ENCODE peak calls at places on chromosomes 6 and 20, in seven cellular contexts. One of them, this sample, is unnamed. For H3K27me3, the result is how much of the 10 kb centered on the place peaks cover.

GRCh38 chr6:57198926-57199636 is 23.0 kb downstream of the RAB23 start:
- DNase-seq in mesenchymal stem cell: peak
- DNase-seq in GM23248: no peak
- DNase-seq in colonic mucosa: peak
- DNase-seq in K562: no peak
- DNase-seq in PC-3: no peak
- DNase-seq in H1: no peak
- DNase-seq in this sample: peak

GRCh38 chr6:90406957-90407356 is 110.3 kb upstream of the BACH2 start:
- DNase-seq in PC-3: peak
- DNase-seq in GM23248: no peak
- DNase-seq in H1: no peak
- DNase-seq in K562: no peak
- DNase-seq in colonic mucosa: no peak
- DNase-seq in mesenchymal stem cell: no peak
- DNase-seq in this sample: no peak

GRCh38 chr6:157538163-157538562 is 157.2 kb downstream of the ZDHHC14 start:
- DNase-seq in H1: no peak
- DNase-seq in GM23248: no peak
- DNase-seq in PC-3: no peak
- DNase-seq in colonic mucosa: no peak
- DNase-seq in mesenchymal stem cell: no peak
- DNase-seq in K562: no peak
- DNase-seq in this sample: no peak

GRCh38 chr6:151240861-151241642 is 1.3 kb downstream of the AKAP12 start:
- DNase-seq in mesenchymal stem cell: peak
- DNase-seq in K562: no peak
- DNase-seq in colonic mucosa: peak
- DNase-seq in H1: no peak
- DNase-seq in PC-3: peak
- DNase-seq in GM23248: peak
- DNase-seq in this sample: peak

GRCh38 chr6:20367716-20368485 is 33.8 kb upstream of the E2F3 start:
- DNase-seq in K562: no peak
- DNase-seq in colonic mucosa: no peak
- DNase-seq in PC-3: no peak
- DNase-seq in mesenchymal stem cell: peak
- DNase-seq in H1: no peak
- DNase-seq in GM23248: peak
- DNase-seq in this sample: peak

GRCh38 chr6:12286381-12287132 is 3.6 kb upstream of the EDN1 start:
- DNase-seq in GM23248: peak
- DNase-seq in mesenchymal stem cell: peak
- DNase-seq in PC-3: peak
- DNase-seq in colonic mucosa: no peak
- DNase-seq in K562: no peak
- DNase-seq in H1: no peak
- DNase-seq in this sample: no peak

GRCh38 chr20:46207031-46207549 is 89.0 kb downstream of the CD40 start:
- DNase-seq in H1: no peak
- DNase-seq in K562: no peak
- DNase-seq in GM23248: peak
- DNase-seq in PC-3: no peak
- DNase-seq in mesenchymal stem cell: no peak
- DNase-seq in colonic mucosa: no peak
- DNase-seq in this sample: no peak

GRCh38 chr20:44069203-44069931 is 117.6 kb downstream of the JPH2 start:
- DNase-seq in GM23248: no peak
- DNase-seq in mesenchymal stem cell: no peak
- DNase-seq in H1: no peak
- DNase-seq in PC-3: no peak
- DNase-seq in K562: no peak
- DNase-seq in colonic mucosa: no peak
- DNase-seq in this sample: no peak

GRCh38 chr6:89002523-89002922 is 39.1 kb upstream of the RNGTT start:
- DNase-seq in mesenchymal stem cell: no peak
- DNase-seq in K562: no peak
- DNase-seq in GM23248: no peak
- DNase-seq in PC-3: no peak
- DNase-seq in H1: no peak
- DNase-seq in colonic mucosa: no peak
- DNase-seq in this sample: no peak

DNA sequence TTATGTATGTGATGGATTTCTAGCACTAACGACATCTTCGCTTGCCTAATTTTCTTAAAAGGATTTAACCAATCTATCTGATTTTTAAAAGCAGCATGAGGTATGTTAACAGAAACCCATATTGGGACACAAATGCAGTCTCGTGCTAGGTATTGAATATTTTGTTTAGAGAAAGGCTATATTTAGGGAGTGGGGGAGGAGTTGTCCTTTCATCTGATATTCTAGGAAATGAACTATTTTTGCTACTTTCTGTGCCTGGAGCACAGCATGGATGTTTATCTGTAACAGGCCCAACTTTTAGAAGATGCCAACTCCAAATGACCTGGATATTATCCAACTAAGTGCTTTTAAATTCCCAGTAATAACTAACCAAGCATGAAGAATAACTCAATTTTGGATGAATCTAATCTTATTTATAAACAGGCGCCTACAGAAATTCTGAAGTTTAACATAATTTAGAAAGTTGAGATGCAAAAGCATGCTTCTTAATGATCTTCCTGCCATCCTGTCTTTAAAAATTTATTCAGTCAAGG is 317.1 kb upstream of the CHD6 start:
- DNase-seq in GM23248: no peak
- DNase-seq in mesenchymal stem cell: no peak
- DNase-seq in K562: no peak
- DNase-seq in PC-3: no peak
- DNase-seq in colonic mucosa: no peak
- DNase-seq in H1: no peak
- DNase-seq in this sample: no peak
- H3K27me3 ChIP-seq in GM23248: under half
- H3K27me3 ChIP-seq in mesenchymal stem cell: under half
- H3K27me3 ChIP-seq in K562: under half
- H3K27me3 ChIP-seq in PC-3: under half
- H3K27me3 ChIP-seq in colonic mucosa: under half
- H3K27me3 ChIP-seq in H1: under half
- H3K27me3 ChIP-seq in this sample: under half

DNA sequence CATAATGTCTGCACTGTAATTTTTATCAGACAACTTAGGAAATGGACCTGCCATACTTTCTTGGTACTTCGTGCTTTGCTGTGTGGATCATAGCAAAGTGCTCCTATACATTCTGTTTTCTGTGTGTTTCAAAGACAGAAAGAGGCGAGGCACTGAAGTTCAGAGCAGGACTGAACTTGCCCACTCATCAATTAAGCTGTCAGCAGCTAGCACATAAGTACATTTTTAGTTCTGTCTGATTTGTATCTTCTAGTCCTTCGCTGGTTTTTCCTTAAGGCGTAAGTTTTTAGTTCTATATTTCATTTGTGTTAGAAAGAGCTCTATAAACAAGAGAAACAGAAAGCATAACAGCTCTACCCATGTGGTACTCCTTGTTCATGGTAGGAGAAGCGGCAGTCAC is 42.1 kb downstream of the MAP3K4 start:
- DNase-seq in colonic mucosa: no peak
- DNase-seq in mesenchymal stem cell: peak
- DNase-seq in K562: no peak
- DNase-seq in GM23248: peak
- DNase-seq in PC-3: no peak
- DNase-seq in H1: no peak
- DNase-seq in this sample: no peak
- H3K9ac ChIP-seq in colonic mucosa: no peak
- H3K9ac ChIP-seq in mesenchymal stem cell: peak
- H3K9ac ChIP-seq in K562: no peak
- H3K9ac ChIP-seq in GM23248: peak
- H3K9ac ChIP-seq in PC-3: no peak
- H3K9ac ChIP-seq in H1: no peak
- H3K9ac ChIP-seq in this sample: no peak

GRCh38 chr20:63320616-63321147 is 27.7 kb downstream of the COL20A1 start:
- DNase-seq in colonic mucosa: no peak
- DNase-seq in PC-3: no peak
- DNase-seq in GM23248: no peak
- DNase-seq in H1: no peak
- DNase-seq in mesenchymal stem cell: no peak
- DNase-seq in K562: no peak
- DNase-seq in this sample: no peak
- H3K27me3 ChIP-seq in colonic mucosa: under half
- H3K27me3 ChIP-seq in PC-3: under half
- H3K27me3 ChIP-seq in GM23248: under half
- H3K27me3 ChIP-seq in H1: under half
- H3K27me3 ChIP-seq in mesenchymal stem cell: half or more
- H3K27me3 ChIP-seq in K562: half or more
- H3K27me3 ChIP-seq in this sample: under half

DNA sequence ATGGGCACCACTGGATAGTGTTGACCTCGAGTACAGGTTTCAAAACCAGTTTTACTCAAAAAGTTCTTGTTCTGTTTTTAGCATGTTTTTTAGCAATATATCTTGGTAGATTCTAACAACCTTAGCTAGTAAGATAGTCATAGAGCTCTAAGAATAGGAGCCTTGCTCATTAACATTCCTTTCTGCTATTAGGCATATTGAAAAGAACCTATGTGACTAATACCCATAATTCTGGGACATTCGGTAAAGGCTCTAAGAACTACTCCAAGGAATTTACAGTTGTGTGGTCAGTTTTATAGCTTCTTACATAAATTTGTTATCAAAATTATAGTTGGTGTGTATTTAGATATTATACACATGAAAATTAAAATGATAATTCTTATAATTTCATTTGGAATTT is 11.6 kb downstream of the SLC9A8 start:
- DNase-seq in PC-3: peak
- DNase-seq in H1: no peak
- DNase-seq in colonic mucosa: no peak
- DNase-seq in K562: no peak
- DNase-seq in GM23248: peak
- DNase-seq in mesenchymal stem cell: no peak
- DNase-seq in this sample: no peak
- H3K9ac ChIP-seq in PC-3: no peak
- H3K9ac ChIP-seq in H1: no peak
- H3K9ac ChIP-seq in colonic mucosa: peak
- H3K9ac ChIP-seq in K562: no peak
- H3K9ac ChIP-seq in GM23248: no peak
- H3K9ac ChIP-seq in mesenchymal stem cell: no peak
- H3K9ac ChIP-seq in this sample: no peak

GRCh38 chr6:153931431-153931830 is 107.6 kb upstream of the OPRM1 start:
- DNase-seq in H1: no peak
- DNase-seq in PC-3: no peak
- DNase-seq in colonic mucosa: no peak
- DNase-seq in mesenchymal stem cell: no peak
- DNase-seq in GM23248: no peak
- DNase-seq in K562: no peak
- DNase-seq in this sample: no peak

DNA sequence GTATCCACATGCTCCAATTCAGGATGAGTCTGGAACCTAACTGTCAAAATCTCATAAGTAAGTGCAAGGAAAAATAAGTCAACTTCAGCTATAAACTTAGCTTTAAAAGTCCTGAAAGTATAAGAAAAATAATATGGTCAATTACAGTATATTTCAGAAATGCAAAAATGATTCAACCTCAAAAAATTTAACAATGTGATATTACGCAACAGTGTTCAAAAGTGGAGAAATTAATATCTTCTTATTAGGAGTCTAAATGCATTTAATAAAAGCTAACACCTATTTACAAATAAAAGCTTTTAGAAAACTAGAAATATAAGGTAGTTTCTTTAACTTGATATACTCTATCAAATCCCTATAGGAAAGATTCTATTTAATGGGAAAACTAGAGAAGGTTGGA is 111.2 kb upstream of the OPRM1 start:
- DNase-seq in H1: no peak
- DNase-seq in mesenchymal stem cell: no peak
- DNase-seq in PC-3: no peak
- DNase-seq in K562: no peak
- DNase-seq in colonic mucosa: no peak
- DNase-seq in GM23248: peak
- DNase-seq in this sample: no peak
- H3K27me3 ChIP-seq in H1: under half
- H3K27me3 ChIP-seq in mesenchymal stem cell: under half
- H3K27me3 ChIP-seq in PC-3: under half
- H3K27me3 ChIP-seq in K562: under half
- H3K27me3 ChIP-seq in colonic mucosa: under half
- H3K27me3 ChIP-seq in GM23248: under half
- H3K27me3 ChIP-seq in this sample: under half

GRCh38 chr6:47308223-47308567 is 1.5 kb downstream of the TNFRSF21 start:
- DNase-seq in PC-3: no peak
- DNase-seq in colonic mucosa: no peak
- DNase-seq in H1: no peak
- DNase-seq in K562: no peak
- DNase-seq in GM23248: peak
- DNase-seq in mesenchymal stem cell: no peak
- DNase-seq in this sample: peak
- H3K9ac ChIP-seq in PC-3: peak
- H3K9ac ChIP-seq in colonic mucosa: peak
- H3K9ac ChIP-seq in H1: peak
- H3K9ac ChIP-seq in K562: no peak
- H3K9ac ChIP-seq in GM23248: no peak
- H3K9ac ChIP-seq in mesenchymal stem cell: peak
- H3K9ac ChIP-seq in this sample: peak

GRCh38 chr20:63294536-63294900 is 1.5 kb downstream of the COL20A1 start:
- DNase-seq in PC-3: no peak
- DNase-seq in GM23248: no peak
- DNase-seq in H1: no peak
- DNase-seq in colonic mucosa: no peak
- DNase-seq in K562: no peak
- DNase-seq in mesenchymal stem cell: no peak
- DNase-seq in this sample: no peak

GRCh38 chr20:63295846-63296245 is 2.9 kb downstream of the COL20A1 start:
- DNase-seq in GM23248: no peak
- DNase-seq in K562: no peak
- DNase-seq in mesenchymal stem cell: no peak
- DNase-seq in H1: no peak
- DNase-seq in colonic mucosa: no peak
- DNase-seq in PC-3: no peak
- DNase-seq in this sample: no peak

GRCh38 chr20:63293866-63294535 is 1.0 kb downstream of the COL20A1 start:
- DNase-seq in H1: no peak
- DNase-seq in K562: no peak
- DNase-seq in PC-3: no peak
- DNase-seq in mesenchymal stem cell: no peak
- DNase-seq in GM23248: no peak
- DNase-seq in colonic mucosa: no peak
- DNase-seq in this sample: no peak

GRCh38 chr20:63295422-63295821 is 2.4 kb downstream of the COL20A1 start:
- DNase-seq in K562: no peak
- DNase-seq in PC-3: no peak
- DNase-seq in GM23248: no peak
- DNase-seq in mesenchymal stem cell: no peak
- DNase-seq in colonic mucosa: no peak
- DNase-seq in H1: no peak
- DNase-seq in this sample: no peak

DNA sequence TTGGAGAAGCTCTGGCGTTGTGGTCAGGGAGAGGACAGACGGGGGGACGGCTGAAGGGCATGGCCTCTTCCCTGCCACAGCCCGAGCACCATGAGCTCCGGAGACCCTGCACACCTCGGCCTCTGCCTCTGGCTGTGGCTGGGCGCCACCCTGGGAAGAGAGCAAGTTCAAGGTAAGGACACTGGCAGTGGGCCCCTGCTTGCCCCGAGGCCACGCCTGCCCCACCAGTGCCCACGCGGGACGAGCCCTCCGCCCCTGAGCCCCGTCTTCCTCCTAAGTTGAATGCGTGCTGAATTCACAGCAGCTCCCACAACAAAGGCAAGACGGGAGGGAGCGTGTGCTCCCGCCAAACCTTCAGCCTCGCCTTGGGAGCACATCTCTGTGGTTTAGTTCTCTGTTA is 2.0 kb downstream of the COL20A1 start:
- DNase-seq in K562: no peak
- DNase-seq in H1: no peak
- DNase-seq in colonic mucosa: no peak
- DNase-seq in PC-3: no peak
- DNase-seq in mesenchymal stem cell: no peak
- DNase-seq in GM23248: no peak
- DNase-seq in this sample: no peak
- H3K27me3 ChIP-seq in K562: under half
- H3K27me3 ChIP-seq in H1: under half
- H3K27me3 ChIP-seq in colonic mucosa: under half
- H3K27me3 ChIP-seq in PC-3: under half
- H3K27me3 ChIP-seq in mesenchymal stem cell: half or more
- H3K27me3 ChIP-seq in GM23248: under half
- H3K27me3 ChIP-seq in this sample: under half